ENCODE peak calls at places on chromosome 13, in five cellular contexts. Y, R, A, B and O are unnamed samples.

GRCh38 chr13:111011899-111012298 is 97.0 kb upstream of the ANKRD10 start:
- DNase-seq in Y (no peak), R (peak; percentile 80), A (peak; percentile 28), B (no peak), O (no peak)

GRCh38 chr13:112850273-112850672 is 118.7 kb upstream of the MCF2L start:
- DNase-seq in Y (no peak), R (no peak), A (no peak), B (no peak), O (no peak)

GRCh38 chr13:77338329-77338728 is 11.4 kb upstream of the MYCBP2 start:
- DNase-seq in Y (no peak), R (no peak), A (no peak), B (no peak), O (no peak)

GRCh38 chr13:72648513-72649065 is 78.8 kb downstream of the MZT1 start:
- DNase-seq in Y (no peak), R (no peak), A (peak; percentile 5), B (no peak), O (no peak)

GRCh38 chr13:20518652-20519051 is 7.0 kb downstream of the CRYL1 start:
- DNase-seq in Y (no peak), R (no peak), A (no peak), B (no peak), O (no peak)

GRCh38 chr13:38844581-38844980 is 146.1 kb downstream of the STOML3 start:
- DNase-seq in Y (no peak), R (no peak), A (no peak), B (no peak), O (no peak)

GRCh38 chr13:20512042-20512683 is 13.5 kb downstream of the CRYL1 start:
- DNase-seq in Y (no peak), R (no peak), A (no peak), B (no peak), O (no peak)

GRCh38 chr13:38804536-38804935 is 117.7 kb downstream of the FREM2 start:
- DNase-seq in Y (no peak), R (no peak), A (no peak), B (no peak), O (no peak)

GRCh38 chr13:49935171-49936084 is 712 bp downstream of the SPRYD7 start:
- DNase-seq in Y (peak; percentile 22), R (peak; percentile 49), A (peak; percentile 59), B (peak; percentile 55), O (no peak)

GRCh38 chr13:40442191-40442590 is 224.2 kb downstream of the FOXO1 start:
- DNase-seq in Y (no peak), R (no peak), A (no peak), B (no peak), O (no peak)

GRCh38 chr13:23642110-23642509 is 71.9 kb downstream of the TNFRSF19 start:
- DNase-seq in Y (no peak), R (no peak), A (no peak), B (no peak), O (no peak)

GRCh38 chr13:53405616-53406015 is 377.0 kb downstream of the OLFM4 start:
- DNase-seq in Y (no peak), R (no peak), A (no peak), B (no peak), O (no peak)

GRCh38 chr13:99968521-99969367 is 2.8 kb downstream of the ZIC5 start:
- DNase-seq in Y (no peak), R (no peak), A (no peak), B (no peak), O (no peak)

GRCh38 chr13:44879452-44880058 is 109.7 kb downstream of the NUFIP1 start:
- DNase-seq in Y (no peak), R (peak; percentile 44), A (peak; percentile 41), B (peak; percentile 38), O (no peak)

GRCh38 chr13:99724633-99725517 is 223.6 kb downstream of the TM9SF2 start:
- DNase-seq in Y (no peak), R (no peak), A (no peak), B (no peak), O (no peak)

GRCh38 chr13:88051746-88052482 is 380.7 kb downstream of the SLITRK5 start:
- DNase-seq in Y (no peak), R (no peak), A (no peak), B (no peak), O (no peak)

GRCh38 chr13:62510906-62511655 is 1095.4 kb upstream of the PCDH20 start:
- DNase-seq in Y (no peak), R (no peak), A (no peak), B (no peak), O (no peak)

GRCh38 chr13:61695147-61695546 is 279.5 kb upstream of the PCDH20 start:
- DNase-seq in Y (no peak), R (no peak), A (peak; percentile 67), B (no peak), O (no peak)

GRCh38 chr13:89279374-89279773 is 1608.2 kb downstream of the SLITRK5 start:
- DNase-seq in Y (no peak), R (no peak), A (no peak), B (no peak), O (no peak)

GRCh38 chr13:50222569-50223332 is 207.5 kb downstream of the KCNRG start:
- DNase-seq in Y (no peak), R (peak; percentile 51), A (peak; percentile 24), B (peak; percentile 37), O (peak; percentile 30)

GRCh38 chr13:97318532-97318931 is 96.4 kb downstream of the MBNL2 start:
- DNase-seq in Y (no peak), R (no peak), A (no peak), B (no peak), O (no peak)

GRCh38 chr13:107803822-107804495 is 411.4 kb downstream of the LIG4 start:
- DNase-seq in Y (no peak), R (no peak), A (no peak), B (no peak), O (no peak)

GRCh38 chr13:96218475-96218874 is 128.6 kb downstream of the HS6ST3 start:
- DNase-seq in Y (no peak), R (no peak), A (no peak), B (no peak), O (no peak)

GRCh38 chr13:49124693-49125304 is 95.3 kb upstream of the MLNR start:
- DNase-seq in Y (no peak), R (no peak), A (no peak), B (no peak), O (no peak)

GRCh38 chr13:22773475-22773874 is 407.3 kb upstream of the SGCG start:
- DNase-seq in Y (no peak), R (no peak), A (no peak), B (no peak), O (no peak)

GRCh38 chr13:28199089-28199488 is 60.7 kb downstream of the PAN3 start:
- DNase-seq in Y (no peak), R (no peak), A (no peak), B (no peak), O (no peak)

GRCh38 chr13:59047546-59047945 is 1116.2 kb downstream of the DIAPH3 start:
- DNase-seq in Y (no peak), R (no peak), A (no peak), B (no peak), O (no peak)

GRCh38 chr13:89852570-89852969 is 1494.9 kb upstream of the MIR17HG start:
- DNase-seq in Y (no peak), R (no peak), A (no peak), B (no peak), O (no peak)

GRCh38 chr13:98869408-98870090 is 108.3 kb downstream of the DOCK9 start:
- DNase-seq in Y (no peak), R (no peak), A (peak; percentile 14), B (no peak), O (no peak)

GRCh38 chr13:94595006-94595942 is 678 bp downstream of the TGDS start:
- DNase-seq in Y (no peak), R (peak; percentile 72), A (peak; percentile 27), B (peak; percentile 31), O (no peak)

GRCh38 chr13:87684850-87685735 is 13.9 kb downstream of the SLITRK5 start:
- DNase-seq in Y (no peak), R (no peak), A (peak; percentile 48), B (no peak), O (no peak)

GRCh38 chr13:42930136-42930535 is 61.9 kb downstream of the EPSTI1 start:
- DNase-seq in Y (no peak), R (no peak), A (no peak), B (no peak), O (no peak)

GRCh38 chr13:99393791-99394735 is 86.9 kb upstream of the GPR183 start:
- DNase-seq in Y (no peak), R (no peak), A (no peak), B (no peak), O (no peak)

GRCh38 chr13:40407567-40407966 is 258.9 kb downstream of the FOXO1 start:
- DNase-seq in Y (no peak), R (no peak), A (no peak), B (no peak), O (no peak)

GRCh38 chr13:23673867-23674605 is 103.8 kb downstream of the TNFRSF19 start:
- DNase-seq in Y (no peak), R (no peak), A (no peak), B (no peak), O (no peak)

GRCh38 chr13:32511482-32511881 is 27.1 kb downstream of the N4BP2L2 start:
- DNase-seq in Y (no peak), R (no peak), A (no peak), B (no peak), O (no peak)

GRCh38 chr13:34640179-34640929 is 301.7 kb upstream of the NBEA start:
- DNase-seq in Y (no peak), R (no peak), A (no peak), B (no peak), O (no peak)

GRCh38 chr13:50228527-50228926 is 213.3 kb downstream of the KCNRG start:
- DNase-seq in Y (no peak), R (no peak), A (no peak), B (no peak), O (no peak)

GRCh38 chr13:32142115-32142514 is 110.5 kb downstream of the FRY start:
- DNase-seq in Y (no peak), R (no peak), A (no peak), B (no peak), O (no peak)